ENCODE peak calls at places on chromosomes 4 and X, in four cellular contexts. S is PC-9, V is fibroblast of lung, N is AG09309. W is an unnamed sample.

GRCh38 chr4:8188085-8188484 is 11.0 kb upstream of the SH3TC1 start:
- DNase-seq in V (no peak), S (no peak), N (no peak), W (no peak)

GRCh38 chrX:19739683-19740082 is 147.7 kb downstream of the SH3KBP1 start:
- DNase-seq in N (peak; percentile 34), S (peak; percentile 61), V (peak; percentile 60), W (peak; percentile 72)

GRCh38 chr4:7761720-7762119 is 177.9 kb downstream of the AFAP1 start:
- DNase-seq in V (peak; percentile 50), S (peak; percentile 46), N (no peak), W (no peak)

GRCh38 chrX:153381684-153382532 is 19.2 kb downstream of the PNMA6E start:
- DNase-seq in V (peak; percentile 83), N (peak; percentile 73), S (peak; percentile 9), W (peak; percentile 87)

GRCh38 chr4:139208404-139208945 is 31.5 kb upstream of the ELF2 start:
- DNase-seq in V (peak; percentile 70), S (no peak), N (peak; percentile 89), W (peak; percentile 80)

GRCh38 chr4:112516401-112517066 is 554 bp upstream of the NEUROG2 start:
- DNase-seq in S (no peak), V (no peak), N (no peak), W (no peak)

GRCh38 chr4:183118585-183118984 is 19.5 kb downstream of the WWC2 start:
- DNase-seq in V (peak; percentile 98), N (peak; percentile 70), S (peak; percentile 53), W (peak; percentile 89)

GRCh38 chr4:136319789-136320470 is 1212.4 kb downstream of the PCDH18 start:
- DNase-seq in S (peak; percentile 45), N (no peak), V (peak; percentile 84), W (peak; percentile 1)

GRCh38 chr4:52870225-52870624 is 8.1 kb downstream of the RASL11B start:
- DNase-seq in N (no peak), V (no peak), S (no peak), W (no peak)

GRCh38 chrX:135383249-135383648 is 38.5 kb upstream of the SMIM10L2A start:
- DNase-seq in V (no peak), S (no peak), N (no peak), W (no peak)

GRCh38 chr4:95190751-95191436 is 357.9 kb downstream of the UNC5C start:
- DNase-seq in N (no peak), V (peak; percentile 20), S (no peak), W (no peak)

GRCh38 chr4:7957113-7957656 is 17.5 kb upstream of the AFAP1 start:
- DNase-seq in S (no peak), V (no peak), N (no peak), W (no peak)

GRCh38 chr4:5220028-5220427 is 168.7 kb downstream of the STK32B start:
- DNase-seq in N (no peak), S (no peak), V (peak; percentile 31), W (no peak)

GRCh38 chr4:139223682-139224317 is 46.8 kb upstream of the ELF2 start:
- DNase-seq in V (peak; percentile 80), N (no peak), S (no peak), W (peak; percentile 45)

GRCh38 chrX:67585401-67585800 is 41.6 kb downstream of the AR start:
- DNase-seq in V (no peak), N (no peak), S (no peak), W (no peak)

GRCh38 chr4:87109945-87110344 is 110.5 kb downstream of the KLHL8 start:
- DNase-seq in S (no peak), N (no peak), V (no peak), W (no peak)

GRCh38 chrX:129176710-129177109 is 346.6 kb downstream of the SMARCA1 start:
- DNase-seq in N (no peak), V (no peak), S (no peak), W (no peak)

GRCh38 chr4:184826315-184827266 is 823 bp upstream of the ACSL1 start:
- DNase-seq in N (no peak), S (no peak), V (peak; percentile 26), W (no peak)

GRCh38 chr4:86670298-86670697 is 76.2 kb downstream of the PTPN13 start:
- DNase-seq in S (no peak), V (no peak), N (no peak), W (no peak)

GRCh38 chrX:38206542-38206941 is 14.1 kb downstream of the SRPX start:
- DNase-seq in S (no peak), N (no peak), V (no peak), W (no peak)

GRCh38 chrX:57821703-57822375 is 88.4 kb downstream of the ZXDA start:
- DNase-seq in V (peak; percentile 30), N (peak; percentile 29), S (peak; percentile 6), W (peak; percentile 47)

GRCh38 chrX:107135076-107135964 is 16.7 kb upstream of the RBM41 start:
- DNase-seq in N (no peak), V (peak; percentile 73), S (peak; percentile 38), W (no peak)

GRCh38 chr4:6500481-6501135 is 28.2 kb upstream of the PPP2R2C start:
- DNase-seq in N (no peak), V (no peak), S (no peak), W (no peak)

GRCh38 chrX:53930513-53931380 is 113.5 kb downstream of the PHF8 start:
- DNase-seq in V (peak; percentile 68), S (no peak), N (no peak), W (peak; percentile 1)

GRCh38 chr4:124890522-124890921 is 178.0 kb upstream of the ANKRD50 start:
- DNase-seq in V (peak; percentile 26), S (no peak), N (no peak), W (no peak)

GRCh38 chrX:12868747-12869146 is 1.9 kb downstream of the TLR7 start:
- DNase-seq in S (no peak), N (no peak), V (no peak), W (no peak)

GRCh38 chr4:9762823-9763475 is 18.5 kb upstream of the DRD5 start:
- DNase-seq in S (peak; percentile 31), N (peak; percentile 25), V (peak; percentile 30), W (peak; percentile 37)

GRCh38 chr4:55346851-55347255 is 811 bp downstream of the SRD5A3 start:
- DNase-seq in N (no peak), V (no peak), S (no peak), W (no peak)

GRCh38 chr4:108094131-108094530 is 74.6 kb downstream of the LEF1 start:
- DNase-seq in S (no peak), V (no peak), N (no peak), W (no peak)

GRCh38 chrX:103002576-103002975 is 61.4 kb downstream of the BEX1 start:
- DNase-seq in V (peak; percentile 54), S (no peak), N (no peak), W (no peak)

GRCh38 chr4:4430492-4431195 is 43.7 kb downstream of the NSG1 start:
- DNase-seq in N (peak; percentile 65), S (peak; percentile 17), V (peak; percentile 82), W (peak; percentile 98)

GRCh38 chr4:83114576-83114975 is at the start of gene PLAC8:
- DNase-seq in V (peak; percentile 33), N (no peak), S (no peak), W (no peak)

GRCh38 chr4:3836802-3837601 is 70.8 kb downstream of the ADRA2C start:
- DNase-seq in S (no peak), N (no peak), V (no peak), W (no peak)

GRCh38 chrX:131746491-131746968 is 202.7 kb downstream of the OR13H1 start:
- DNase-seq in S (peak; percentile 67), V (peak; percentile 67), N (no peak), W (no peak)
- TF ChIP-seq CTCF in S (no peak), V (no peak), N (peak; percentile 58), W (peak; percentile 42)

GRCh38 chr4:38184404-38184803 is 224.2 kb downstream of the PTTG2 start:
- DNase-seq in S (no peak), N (no peak), V (no peak), W (no peak)
- TF ChIP-seq CTCF in S (no peak), N (peak; percentile 35), V (peak; percentile 2), W (peak; percentile 59)

DNA sequence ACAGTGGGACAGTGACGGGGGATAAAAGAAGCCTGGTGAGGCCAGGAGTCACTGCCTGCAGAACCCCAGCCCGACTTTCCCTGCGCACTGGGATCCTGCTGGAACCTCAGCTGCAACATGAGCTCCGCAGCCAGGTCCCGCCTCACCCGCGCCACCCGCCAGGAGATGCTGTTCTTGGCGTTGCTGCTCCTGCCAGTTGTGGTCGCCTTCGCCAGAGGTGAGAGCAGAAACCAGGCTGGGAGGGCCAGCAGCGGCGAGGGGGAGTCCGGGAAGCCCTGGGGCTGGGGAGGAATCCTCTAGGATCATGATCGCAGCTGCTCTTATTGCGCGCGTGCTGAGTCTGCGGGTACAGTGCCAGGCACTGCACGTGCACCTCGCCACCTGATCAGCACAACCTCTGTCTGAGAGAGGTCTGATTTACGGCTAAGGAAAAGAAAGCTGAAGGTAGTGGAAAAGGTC is at the start of gene PF4V1:
- DNase-seq in V (peak; percentile 40), S (no peak), N (no peak), W (no peak)
- TF ChIP-seq CTCF in V (peak; percentile 22), S (no peak), N (peak; percentile 34), W (peak; percentile 60)

DNA sequence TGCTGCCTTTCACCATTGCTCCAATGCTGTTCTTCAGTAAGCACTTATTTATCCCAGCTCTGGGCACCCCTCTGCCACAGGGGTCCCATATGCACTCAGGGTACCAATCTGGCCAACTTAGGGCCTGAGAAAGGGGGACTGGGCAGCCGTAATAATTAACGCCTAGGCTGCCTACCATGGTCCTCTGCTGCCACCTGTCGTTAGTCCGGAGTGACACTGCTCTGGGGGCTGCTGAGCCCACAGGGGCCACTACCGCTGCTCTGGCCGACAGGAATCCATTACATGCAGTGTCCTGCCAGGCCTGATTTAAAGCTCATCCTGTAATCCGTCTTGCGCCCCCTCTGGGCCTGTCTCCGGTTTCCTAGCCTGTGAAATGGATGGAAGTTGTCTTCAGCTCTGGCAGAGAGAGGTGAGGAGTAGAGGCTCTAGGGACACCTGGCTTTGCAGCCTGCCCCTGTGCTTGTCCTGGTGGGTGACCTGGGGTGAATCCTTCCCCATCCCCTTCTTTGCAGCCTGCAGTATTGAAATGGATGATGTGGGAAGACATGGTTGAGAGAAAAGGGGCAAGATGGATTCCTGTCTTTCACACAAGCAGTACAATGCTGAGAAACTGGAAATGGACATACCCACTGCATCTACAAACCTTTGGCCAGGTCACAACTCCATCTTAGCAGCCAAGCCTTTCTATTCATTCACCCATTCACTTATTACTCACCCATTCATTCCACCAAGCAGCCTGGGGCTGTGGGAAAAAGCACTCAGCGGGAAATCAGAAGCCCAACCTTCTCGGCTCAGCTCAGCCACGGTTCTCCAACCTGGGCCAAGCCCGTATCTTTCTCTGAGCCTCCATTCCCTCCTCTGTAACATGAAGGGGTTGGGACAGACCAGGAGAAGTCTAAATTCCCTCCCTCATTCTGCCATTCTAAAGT is 116.3 kb upstream of the NALF2 start:
- DNase-seq in V (peak; percentile 3), S (peak; percentile 32), N (no peak), W (peak; percentile 5)
- TF ChIP-seq CTCF in V (peak; percentile 61), S (peak; percentile 79), N (peak; percentile 89), W (peak; percentile 78)